ENCODE peak calls at places on chromosomes 2 and 18, in seven cellular contexts. D, I, J, S, U, Y and E are unnamed samples.

GRCh38 chr2:9373047-9373446 is 50.3 kb downstream of the ITGB1BP1 start:
- DNase-seq in D (no peak), I (peak), J (no peak), S (no peak), U (no peak), Y (no peak), E (no peak)

GRCh38 chr18:2627821-2628276 is 27.7 kb upstream of the SMCHD1 start:
- DNase-seq in D (no peak), I (no peak), J (no peak), S (no peak), U (peak), Y (peak), E (no peak)

GRCh38 chr2:134379722-134380121 is 125.8 kb downstream of the MGAT5 start:
- DNase-seq in D (no peak), I (no peak), J (no peak), S (no peak), U (no peak), Y (no peak), E (no peak)

GRCh38 chr2:70942396-70942795 is 6.7 kb downstream of the ATP6V1B1 start:
- DNase-seq in D (no peak), I (no peak), J (no peak), S (no peak), U (no peak), Y (no peak), E (no peak)

GRCh38 chr2:128501022-128501690 is 182.5 kb upstream of the HS6ST1 start:
- DNase-seq in D (no peak), I (no peak), J (peak), S (no peak), U (no peak), Y (no peak), E (no peak)

GRCh38 chr2:230793573-230794359 is 71.0 kb upstream of the ITM2C start:
- DNase-seq in D (no peak), I (peak), J (peak), S (peak), U (peak), Y (peak), E (no peak)

GRCh38 chr18:27685807-27686412 is 491.0 kb downstream of the CDH2 start:
- DNase-seq in D (peak), I (peak), J (no peak), S (no peak), U (peak), Y (no peak), E (no peak)

GRCh38 chr2:219433666-219434467 is 776 bp upstream of the SPEG start:
- DNase-seq in D (no peak), I (peak), J (peak), S (no peak), U (peak), Y (no peak), E (no peak)

GRCh38 chr2:215441560-215442391 is 5.9 kb upstream of the FN1 start:
- DNase-seq in D (no peak), I (no peak), J (no peak), S (no peak), U (peak), Y (peak), E (no peak)

GRCh38 chr2:66665124-66665984 is 230.4 kb downstream of the MEIS1 start:
- DNase-seq in D (no peak), I (no peak), J (no peak), S (no peak), U (peak), Y (no peak), E (no peak)

GRCh38 chr2:43184339-43184895 is 42.0 kb downstream of the ZFP36L2 start:
- DNase-seq in D (no peak), I (no peak), J (no peak), S (peak), U (peak), Y (peak), E (no peak)

GRCh38 chr2:98715812-98716451 is 15.0 kb downstream of the MGAT4A start:
- DNase-seq in D (no peak), I (no peak), J (no peak), S (no peak), U (no peak), Y (no peak), E (no peak)

GRCh38 chr2:10947005-10947440 is 35.3 kb downstream of the KCNF1 start:
- DNase-seq in D (no peak), I (no peak), J (no peak), S (no peak), U (peak), Y (no peak), E (no peak)

GRCh38 chr2:152055366-152056108 is 43.3 kb downstream of the CACNB4 start:
- DNase-seq in D (no peak), I (peak), J (no peak), S (no peak), U (peak), Y (peak), E (no peak)

GRCh38 chr2:237878321-237879057 is 19.1 kb downstream of the RAMP1 start:
- DNase-seq in D (no peak), I (no peak), J (peak), S (no peak), U (no peak), Y (no peak), E (no peak)

GRCh38 chr2:14781148-14781547 is 148.6 kb downstream of the LRATD1 start:
- DNase-seq in D (no peak), I (no peak), J (no peak), S (no peak), U (peak), Y (no peak), E (no peak)

GRCh38 chr2:84214455-84214854 is 244.6 kb downstream of the SUCLG1 start:
- DNase-seq in D (no peak), I (no peak), J (no peak), S (no peak), U (no peak), Y (no peak), E (no peak)

GRCh38 chr2:847669-848068 is 103.0 kb upstream of the SNTG2 start:
- DNase-seq in D (no peak), I (no peak), J (no peak), S (no peak), U (no peak), Y (no peak), E (no peak)

GRCh38 chr2:40642261-40642660 is 190.4 kb upstream of the SLC8A1 start:
- DNase-seq in D (no peak), I (no peak), J (no peak), S (no peak), U (no peak), Y (no peak), E (no peak)

GRCh38 chr2:68391869-68392268 is 26.8 kb downstream of the PLEK start:
- DNase-seq in D (no peak), I (no peak), J (no peak), S (no peak), U (no peak), Y (no peak), E (no peak)

GRCh38 chr18:49177812-49178211 is 227.0 kb upstream of the SMAD7 start:
- DNase-seq in D (no peak), I (no peak), J (no peak), S (no peak), U (peak), Y (no peak), E (no peak)

GRCh38 chr2:150663143-150663542 is 175.7 kb upstream of the RND3 start:
- DNase-seq in D (no peak), I (no peak), J (no peak), S (no peak), U (peak), Y (no peak), E (no peak)

GRCh38 chr2:172642301-172643020 is 86.6 kb downstream of the PDK1 start:
- DNase-seq in D (no peak), I (no peak), J (no peak), S (no peak), U (no peak), Y (no peak), E (no peak)

GRCh38 chr2:47072728-47073191 is 82.3 kb downstream of the STPG4 start:
- DNase-seq in D (no peak), I (peak), J (peak), S (no peak), U (no peak), Y (no peak), E (no peak)

GRCh38 chr2:109279243-109279860 is 150.3 kb downstream of the SH3RF3 start:
- DNase-seq in D (peak), I (no peak), J (no peak), S (no peak), U (no peak), Y (no peak), E (no peak)

GRCh38 chr2:170696948-170697347 is 18.2 kb upstream of the SP5 start:
- DNase-seq in D (no peak), I (no peak), J (no peak), S (no peak), U (no peak), Y (no peak), E (no peak)

GRCh38 chr2:157868993-157869392 is 7.1 kb downstream of the ACVR1 start:
- DNase-seq in D (no peak), I (no peak), J (no peak), S (no peak), U (no peak), Y (no peak), E (no peak)
- TF ChIP-seq CTCF in D (no peak), I (no peak), J (no peak), S (no peak), U (no peak), Y (no peak), E (no peak)

GRCh38 chr2:121478996-121479735 is 51.5 kb upstream of the RNU4ATAC start:
- DNase-seq in D (no peak), I (no peak), J (no peak), S (no peak), U (no peak), Y (no peak), E (no peak)

GRCh38 chr2:121483021-121483420 is 47.7 kb upstream of the RNU4ATAC start:
- DNase-seq in D (no peak), I (no peak), J (no peak), S (no peak), U (no peak), Y (no peak), E (no peak)

GRCh38 chr2:121480826-121481225 is 49.9 kb upstream of the RNU4ATAC start:
- DNase-seq in D (no peak), I (no peak), J (no peak), S (no peak), U (peak), Y (no peak), E (no peak)

GRCh38 chr2:121476714-121477113 is 54.0 kb upstream of the RNU4ATAC start:
- DNase-seq in D (no peak), I (no peak), J (no peak), S (no peak), U (no peak), Y (no peak), E (no peak)

DNA sequence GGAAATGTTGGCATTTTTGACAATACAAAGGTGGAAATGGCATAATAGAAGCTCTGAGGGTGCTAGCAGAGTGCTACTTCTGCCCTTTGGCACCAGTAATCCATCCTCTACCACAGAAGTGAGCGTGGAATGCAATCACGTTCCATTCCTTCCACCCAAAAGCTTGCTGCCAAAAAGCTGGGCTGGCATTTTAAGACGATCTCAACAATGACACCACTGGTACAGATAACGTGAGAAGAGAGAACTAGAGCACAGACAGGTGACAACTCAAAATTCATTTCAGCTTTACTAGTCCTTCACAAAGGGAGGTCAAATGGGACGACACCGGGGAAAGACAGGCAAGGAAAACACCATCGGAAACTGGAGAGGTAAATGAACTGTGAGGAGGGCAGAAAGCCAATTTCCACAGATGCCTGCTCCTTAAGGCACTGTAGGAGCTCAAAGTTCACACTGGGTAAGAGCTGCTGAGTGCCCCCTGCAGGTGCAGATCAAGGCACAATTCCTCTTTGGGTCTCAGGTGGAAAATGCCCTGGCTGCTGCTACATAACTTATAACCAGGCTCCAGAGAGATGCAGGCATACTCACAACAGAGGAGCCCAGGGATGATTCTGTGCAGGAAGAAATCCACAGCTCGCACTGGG is 50.7 kb upstream of the RNU4ATAC start:
- DNase-seq in D (no peak), I (no peak), J (no peak), S (peak), U (no peak), Y (no peak), E (no peak)
- TF ChIP-seq CTCF in D (no peak), I (no peak), J (no peak), S (no peak), U (peak), Y (peak), E (no peak)

DNA sequence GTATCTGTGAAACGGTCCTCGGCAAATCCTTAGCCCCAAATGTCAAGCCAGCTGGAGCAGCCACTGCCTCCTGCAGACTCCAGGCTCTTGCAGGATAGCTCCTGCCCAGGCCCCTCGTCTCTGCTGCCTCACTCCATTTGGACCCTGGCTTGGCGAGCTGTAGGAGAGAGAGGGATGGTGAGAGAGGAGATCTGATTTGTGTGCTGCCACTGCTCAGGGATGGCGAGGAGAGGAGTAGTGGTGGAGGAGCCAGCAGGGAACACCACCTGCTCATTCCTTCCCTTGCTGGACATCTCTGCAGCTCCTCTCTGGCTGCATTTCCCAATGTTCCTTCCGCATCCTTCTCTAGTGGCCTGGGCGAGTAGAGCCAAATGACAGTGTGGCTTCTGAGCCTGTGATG is 109.1 kb upstream of the NCK2 start:
- DNase-seq in D (no peak), I (no peak), J (no peak), S (no peak), U (no peak), Y (no peak), E (no peak)
- TF ChIP-seq CTCF in D (no peak), I (no peak), J (no peak), S (no peak), U (no peak), Y (no peak), E (no peak)

GRCh38 chr2:119304852-119305251 is 61.8 kb downstream of the C2orf76 start:
- DNase-seq in D (no peak), I (no peak), J (no peak), S (no peak), U (no peak), Y (no peak), E (no peak)

GRCh38 chr2:119306196-119306590 is 60.4 kb downstream of the C2orf76 start:
- DNase-seq in D (no peak), I (no peak), J (no peak), S (no peak), U (no peak), Y (no peak), E (no peak)

GRCh38 chr2:119305497-119306195 is 61.0 kb downstream of the C2orf76 start:
- DNase-seq in D (no peak), I (no peak), J (no peak), S (no peak), U (no peak), Y (no peak), E (no peak)

GRCh38 chr2:119301413-119301812 is 65.2 kb downstream of the C2orf76 start:
- DNase-seq in D (no peak), I (no peak), J (no peak), S (no peak), U (no peak), Y (no peak), E (no peak)
- TF ChIP-seq CTCF in D (no peak), I (no peak), J (no peak), S (no peak), U (no peak), Y (no peak), E (no peak)

GRCh38 chr2:105437708-105438103 is 38.9 kb upstream of the FHL2 start:
- DNase-seq in D (no peak), I (no peak), J (no peak), S (no peak), U (no peak), Y (no peak), E (no peak)
- TF ChIP-seq CTCF in D (no peak), I (no peak), J (no peak), S (no peak), U (no peak), Y (no peak), E (no peak)

DNA sequence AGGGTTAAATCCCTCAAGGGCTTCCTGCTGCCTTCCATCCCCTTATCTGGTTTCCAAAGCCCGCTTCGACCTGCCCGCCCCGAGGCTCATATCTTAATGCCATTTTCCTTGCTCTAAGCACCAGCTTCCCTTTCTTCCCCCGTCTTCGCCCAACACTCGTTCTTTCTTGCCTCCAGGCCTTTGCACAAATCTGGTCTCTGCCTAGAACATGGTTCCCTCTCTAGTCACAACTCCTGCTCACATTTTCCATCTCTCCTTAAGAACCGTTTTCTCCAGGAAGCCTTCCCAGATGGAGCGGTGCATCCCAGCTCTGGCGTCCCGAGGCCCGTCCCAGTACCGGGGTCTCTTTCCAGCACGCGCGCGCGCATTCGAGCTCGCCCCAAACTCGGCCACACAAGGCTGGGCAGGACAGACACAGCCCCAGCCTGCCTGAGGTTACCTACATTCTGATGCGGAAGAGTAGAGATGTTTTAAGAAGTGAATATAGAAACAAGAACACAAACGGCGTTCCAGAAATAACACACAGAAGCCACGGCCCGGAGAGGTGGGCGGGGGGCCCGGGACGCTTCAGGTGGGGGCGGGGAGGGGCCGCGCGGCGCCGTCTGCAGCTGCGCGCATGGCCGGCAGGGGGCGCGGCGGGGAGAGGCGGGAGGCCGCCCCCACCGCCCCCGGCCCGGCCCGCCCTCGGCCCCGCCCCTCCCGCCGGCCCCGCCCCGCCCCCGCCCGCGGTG is at the start of gene DGKD:
- DNase-seq in D (peak), I (peak), J (no peak), S (peak), U (peak), Y (no peak), E (peak)
- TF ChIP-seq CTCF in D (no peak), I (peak), J (no peak), S (no peak), U (peak), Y (peak), E (peak)

GRCh38 chr2:164771897-164772296 is 69.7 kb downstream of the COBLL1 start:
- DNase-seq in D (no peak), I (no peak), J (no peak), S (no peak), U (no peak), Y (no peak), E (no peak)
- TF ChIP-seq CTCF in D (no peak), I (no peak), J (no peak), S (no peak), U (no peak), Y (no peak), E (no peak)

GRCh38 chr2:207870814-207871213 is 101.1 kb upstream of the FZD5 start:
- DNase-seq in D (no peak), I (no peak), J (no peak), S (no peak), U (no peak), Y (no peak), E (no peak)

GRCh38 chr2:207871911-207872310 is 102.2 kb upstream of the FZD5 start:
- DNase-seq in D (no peak), I (no peak), J (no peak), S (no peak), U (no peak), Y (no peak), E (no peak)

GRCh38 chr2:207868855-207869596 is 99.3 kb upstream of the FZD5 start:
- DNase-seq in D (no peak), I (no peak), J (no peak), S (no peak), U (no peak), Y (no peak), E (no peak)

GRCh38 chr2:207871506-207871905 is 101.8 kb upstream of the FZD5 start:
- DNase-seq in D (no peak), I (no peak), J (no peak), S (no peak), U (no peak), Y (no peak), E (no peak)

GRCh38 chr2:207869784-207870778 is 100.4 kb upstream of the FZD5 start:
- DNase-seq in D (no peak), I (peak), J (no peak), S (no peak), U (peak), Y (peak), E (no peak)
- TF ChIP-seq CTCF in D (no peak), I (no peak), J (no peak), S (no peak), U (no peak), Y (no peak), E (no peak)

DNA sequence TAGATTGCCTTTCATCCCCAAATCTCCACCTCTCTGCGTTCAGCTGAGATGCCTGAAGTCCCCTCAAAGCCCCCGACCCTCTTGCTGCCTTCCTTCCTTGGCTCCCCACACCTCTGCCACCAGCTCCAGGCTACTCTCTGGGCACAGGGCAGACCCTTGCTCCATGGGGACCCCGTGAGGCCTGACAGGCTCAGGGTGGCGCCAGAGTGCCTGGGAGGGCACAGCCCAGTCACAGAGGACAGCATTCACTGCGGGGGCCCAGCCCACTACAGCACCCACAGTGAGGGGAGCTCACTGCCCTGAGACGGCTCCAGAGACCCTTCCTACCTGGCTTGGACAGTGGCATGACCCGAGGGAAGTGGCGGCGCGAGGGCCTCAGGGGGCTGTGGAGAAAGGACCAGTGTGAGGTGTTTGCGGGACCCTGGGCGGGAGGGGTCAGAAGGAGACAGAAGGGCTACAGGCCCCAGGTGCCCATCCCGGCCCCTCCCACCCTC is 51.0 kb downstream of the AQP12A start:
- DNase-seq in D (no peak), I (no peak), J (no peak), S (no peak), U (no peak), Y (no peak), E (no peak)
- TF ChIP-seq CTCF in D (no peak), I (no peak), J (no peak), S (no peak), U (no peak), Y (no peak), E (no peak)